ENCODE peak calls at places on chromosomes 7 and 10, in seven cellular contexts. V is GM10248, S is heart left ventricle, Q is MCF 10A, H is epithelial cell of proximal tubule, M is B cell, Y is breast epithelium. Z is an unnamed sample.

GRCh38 chr10:129963831-129964501 is at the start of gene EBF3:
- DNase-seq in M (peak), S (peak), V (no peak), Y (peak), Q (no peak), H (no peak), Z (no peak)

GRCh38 chr10:62233494-62234283 is 35.0 kb downstream of the RTKN2 start:
- DNase-seq in S (no peak), Y (no peak), Q (no peak), H (no peak), M (no peak), V (no peak), Z (no peak)

GRCh38 chr7:30313348-30313747 is 29.0 kb downstream of the ZNRF2 start:
- DNase-seq in H (no peak), Y (no peak), Q (no peak), S (no peak), V (no peak), M (no peak), Z (no peak)

GRCh38 chr10:62185914-62186692 is 82.5 kb downstream of the RTKN2 start:
- DNase-seq in V (peak), Q (no peak), H (no peak), M (no peak), S (no peak), Y (no peak), Z (peak)

GRCh38 chr10:126119591-126119990 is 223.2 kb downstream of the FANK1 start:
- DNase-seq in S (no peak), Q (peak), M (no peak), Y (no peak), V (no peak), H (no peak), Z (no peak)

GRCh38 chr10:78139336-78139735 is 105.7 kb downstream of the RPS24 start:
- DNase-seq in Q (no peak), M (no peak), Y (no peak), H (no peak), V (no peak), S (no peak), Z (no peak)

GRCh38 chr7:116786791-116787443 is 75.5 kb upstream of the CAPZA2 start:
- DNase-seq in Y (no peak), H (no peak), M (peak), S (no peak), Q (peak), V (peak), Z (peak)

GRCh38 chr7:9891056-9891455 is 1082.6 kb upstream of the PHF14 start:
- DNase-seq in S (no peak), Q (no peak), V (no peak), Y (no peak), M (no peak), H (no peak), Z (no peak)

GRCh38 chr7:5584821-5585220 is 161.2 kb upstream of the TNRC18 start:
- DNase-seq in S (no peak), Y (no peak), V (no peak), H (no peak), M (peak), Q (no peak), Z (no peak)

GRCh38 chr10:30166929-30167328 is 107.5 kb upstream of the JCAD start:
- DNase-seq in M (no peak), Y (no peak), H (no peak), Q (no peak), S (no peak), V (no peak), Z (no peak)

GRCh38 chr7:99409192-99409572 is 413 bp downstream of the BUD31 start:
- DNase-seq in S (no peak), Q (no peak), H (no peak), M (no peak), Y (no peak), V (no peak), Z (no peak)

GRCh38 chr7:34823650-34824258 is 165.7 kb downstream of the NPSR1 start:
- DNase-seq in S (peak), H (no peak), M (peak), V (peak), Y (no peak), Q (peak), Z (peak)

GRCh38 chr10:83458611-83459010 is 680.7 kb upstream of the GHITM start:
- DNase-seq in S (no peak), M (no peak), Y (no peak), Q (no peak), H (no peak), V (no peak), Z (no peak)

GRCh38 chr7:52719677-52720076 is 315.8 kb upstream of the POM121L12 start:
- DNase-seq in H (no peak), V (no peak), Y (no peak), M (no peak), S (no peak), Q (no peak), Z (no peak)

GRCh38 chr7:158316466-158317031 is 271.1 kb downstream of the PTPRN2 start:
- DNase-seq in H (no peak), Y (no peak), M (no peak), Q (no peak), V (no peak), S (no peak), Z (no peak)

GRCh38 chr7:131509087-131509486 is 47.3 kb downstream of the PODXL start:
- DNase-seq in Y (no peak), V (no peak), H (no peak), Q (no peak), M (no peak), S (no peak), Z (no peak)

GRCh38 chr10:116120688-116121087 is 152.3 kb downstream of the GFRA1 start:
- DNase-seq in S (no peak), Q (peak), H (no peak), V (no peak), M (no peak), Y (no peak), Z (no peak)

GRCh38 chr7:2299131-2299829 is 15.0 kb downstream of the SNX8 start:
- DNase-seq in Y (no peak), S (no peak), H (no peak), M (peak), Q (no peak), V (peak), Z (peak)

GRCh38 chr10:86152911-86153310 is 213.7 kb downstream of the GRID1 start:
- DNase-seq in S (no peak), M (no peak), Q (no peak), Y (no peak), H (no peak), V (no peak), Z (no peak)

DNA sequence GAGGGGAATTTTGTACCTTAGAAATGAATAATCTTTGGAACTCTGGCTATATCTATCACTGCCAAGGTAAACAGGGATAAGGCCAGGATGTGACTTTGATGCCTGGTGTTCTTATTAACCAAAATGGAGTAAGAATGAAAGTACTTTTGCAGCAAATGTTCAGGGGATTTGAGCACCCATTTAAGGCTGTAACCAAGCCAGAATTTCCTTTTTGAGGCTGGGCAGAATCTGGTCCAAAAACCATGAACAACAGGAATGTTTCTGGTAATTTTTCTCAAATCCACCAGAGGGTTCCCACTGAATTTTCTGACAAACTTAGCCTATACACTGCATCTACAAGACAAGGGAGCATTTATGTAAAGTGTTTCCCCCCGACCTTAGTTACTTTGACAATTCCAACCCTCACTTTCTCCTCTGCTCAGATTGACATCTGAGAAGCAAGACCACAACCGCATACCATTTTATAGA is 120.6 kb downstream of the BAMBI start:
- DNase-seq in Q (peak), Y (no peak), V (no peak), S (no peak), H (no peak), M (no peak), Z (no peak)
- TF ChIP-seq CTCF in Q (no peak), Y (no peak), V (no peak), S (no peak), H (no peak), M (no peak), Z (no peak)

DNA sequence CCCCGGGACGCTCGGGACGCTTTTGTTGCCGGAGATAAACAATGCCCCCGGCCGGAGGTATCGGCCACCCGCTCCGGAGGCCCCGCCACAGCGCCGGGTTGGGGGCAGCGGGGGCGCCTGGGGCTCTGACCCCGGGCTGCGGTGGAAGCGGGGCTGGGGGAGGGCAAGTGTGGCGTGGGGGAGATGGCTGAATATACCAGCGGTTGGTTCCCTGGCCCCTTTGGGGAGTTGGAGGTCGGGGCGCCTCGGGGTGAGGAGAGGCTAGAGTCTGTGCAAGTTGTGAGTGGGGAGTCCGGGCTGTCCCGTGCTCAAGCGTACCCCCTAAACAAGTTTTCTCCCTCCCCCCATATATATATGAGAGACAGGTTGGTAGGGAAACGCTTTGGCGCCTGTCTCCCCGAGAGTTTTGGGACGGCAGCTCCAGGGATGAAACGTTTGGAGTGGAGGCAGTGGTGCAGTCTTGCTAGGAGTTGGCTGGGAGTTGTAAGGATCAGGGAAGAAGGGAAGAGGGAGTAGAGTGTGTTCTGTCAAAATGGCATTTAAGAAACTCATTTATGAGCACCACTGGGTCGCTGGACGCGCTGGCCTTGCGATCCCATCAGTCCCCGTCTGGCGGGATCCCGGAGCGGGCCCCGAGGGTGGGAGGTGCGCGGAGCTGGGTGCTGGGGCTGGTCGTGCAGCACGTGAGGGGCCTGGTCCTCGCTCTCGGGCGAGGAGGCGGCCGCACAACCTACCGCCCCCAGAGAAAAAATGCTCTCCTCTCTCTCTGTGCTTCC is 967 bp downstream of the TET1 start:
- DNase-seq in Q (no peak), V (peak), H (no peak), Y (no peak), M (peak), S (peak), Z (peak)
- TF ChIP-seq CTCF in Q (no peak), V (no peak), H (no peak), Y (no peak), M (no peak), S (no peak), Z (no peak)

GRCh38 chr7:108049962-108050361 is 47.0 kb upstream of the LAMB1 start:
- DNase-seq in H (no peak), Y (no peak), V (no peak), M (no peak), S (no peak), Q (no peak), Z (no peak)

GRCh38 chr7:108045669-108046068 is 42.7 kb upstream of the LAMB1 start:
- DNase-seq in Q (peak), Y (no peak), H (no peak), V (no peak), M (no peak), S (no peak), Z (no peak)

GRCh38 chr7:108046952-108047506 is 44.1 kb upstream of the LAMB1 start:
- DNase-seq in V (no peak), Q (peak), H (no peak), Y (no peak), M (no peak), S (no peak), Z (no peak)

GRCh38 chr7:108048422-108048821 is 45.5 kb upstream of the LAMB1 start:
- DNase-seq in V (no peak), Y (no peak), H (no peak), S (no peak), M (no peak), Q (no peak), Z (no peak)

GRCh38 chr7:108045154-108045553 is 42.2 kb upstream of the LAMB1 start:
- DNase-seq in M (no peak), Q (no peak), Y (no peak), S (no peak), H (no peak), V (no peak), Z (no peak)
- TF ChIP-seq CTCF in M (no peak), Q (no peak), Y (no peak), S (no peak), H (no peak), V (no peak), Z (no peak)

GRCh38 chr10:79502561-79503309 is 9.6 kb upstream of the EIF5AL1 start:
- DNase-seq in S (no peak), M (no peak), H (no peak), Y (peak), V (no peak), Q (peak), Z (no peak)
- TF ChIP-seq CTCF in S (peak), M (no peak), H (peak), Y (peak), V (peak), Q (peak), Z (no peak)

Z was measured in GM13976.